ENCODE peak calls at places on chromosomes 7 and 10, in nine cellular contexts. H is IMR-90; K is left cardiac atrium; N is naive thymus-derived CD4-positive, alpha-beta T cell; U is epithelial cell of esophagus; C is stimulated activated CD4-positive, alpha-beta T cell treated with anti-CD3 and anti-CD28 coated beads, Interleukin-4, amount 100 ng/mL, for 48 hours; D is testis; R is WERI-Rb-1; G is NCI-H2029. F is an unnamed sample.

GRCh38 chr10:32104622-32105509 is 48.6 kb upstream of the KIF5B start:
- DNase-seq in H (peak), N (no peak), D (no peak), R (peak), K (no peak), C (no peak), U (no peak), G (no peak), F (no peak)

GRCh38 chr7:112416127-112416526 is 34.1 kb upstream of the IFRD1 start:
- DNase-seq in K (no peak), U (no peak), G (no peak), N (no peak), C (no peak), D (no peak), R (no peak), H (peak), F (no peak)

GRCh38 chr10:95237376-95238170 is 43.5 kb downstream of the ACSM6 start:
- DNase-seq in D (no peak), N (no peak), R (no peak), H (peak), C (no peak), K (no peak), G (no peak), U (no peak), F (no peak)

GRCh38 chr10:112756118-112756512 is 193.9 kb upstream of the TCF7L2 start:
- DNase-seq in G (no peak), D (no peak), N (no peak), H (no peak), C (no peak), K (no peak), U (no peak), R (no peak), F (no peak)

GRCh38 chr10:113558336-113558735 is 5.5 kb downstream of the HABP2 start:
- DNase-seq in D (no peak), G (no peak), U (no peak), K (no peak), R (peak), N (no peak), H (no peak), C (no peak), F (no peak)

GRCh38 chr7:134554417-134554966 is 5.6 kb downstream of the AKR1B15 start:
- DNase-seq in H (no peak), R (no peak), U (no peak), G (no peak), K (no peak), N (no peak), D (no peak), C (no peak), F (no peak)

GRCh38 chr10:77685494-77685893 is 47.9 kb upstream of the KCNMA1 start:
- DNase-seq in D (no peak), G (no peak), N (no peak), R (no peak), K (no peak), H (no peak), U (no peak), C (no peak), F (no peak)

GRCh38 chr10:131655101-131655849 is 245.5 kb upstream of the PPP2R2D start:
- DNase-seq in N (no peak), R (no peak), H (no peak), G (no peak), U (no peak), K (no peak), D (peak), C (no peak), F (peak)

GRCh38 chr7:98826811-98827231 is 43.0 kb downstream of the TMEM130 start:
- DNase-seq in U (no peak), K (peak), N (no peak), H (no peak), C (no peak), R (peak), G (peak), D (peak), F (peak)

GRCh38 chr7:7563269-7563668 is 3.4 kb upstream of the MIOS start:
- DNase-seq in R (no peak), C (no peak), U (peak), G (no peak), H (no peak), D (no peak), K (no peak), N (no peak), F (no peak)

GRCh38 chr7:148912758-148913541 is 28.9 kb upstream of the EZH2 start:
- DNase-seq in H (no peak), N (peak), C (peak), G (no peak), U (no peak), K (no peak), D (no peak), R (no peak), F (no peak)

GRCh38 chr7:98869374-98870070 is at the start of gene TMEM130:
- DNase-seq in R (no peak), H (no peak), U (no peak), C (no peak), N (no peak), D (no peak), G (no peak), K (no peak), F (no peak)

GRCh38 chr7:143979359-143979758 is 20.8 kb upstream of the OR6B1 start:
- DNase-seq in R (no peak), C (no peak), H (peak), U (peak), N (no peak), D (no peak), K (no peak), G (no peak), F (peak)

GRCh38 chr10:122476034-122476695 is 14.8 kb downstream of the HTRA1 start:
- DNase-seq in C (no peak), U (peak), N (no peak), H (no peak), G (no peak), D (no peak), K (no peak), R (no peak), F (peak)